ENCODE peak calls at places on chromosomes 1 and 21, in seven cellular contexts. S is stimulated activated CD4-positive, alpha-beta T cell treated with anti-CD3 and anti-CD28 coated beads, Interleukin-1b, Interleukin-23, amount 100 ng/mL, for 24 hours; Y is T-helper 2 cell; N is germinal center; J is NCI-H1436; D is left cardiac atrium; A is H54. P is an unnamed sample.

GRCh38 chr1:41534181-41535076 is 49.9 kb upstream of the EDN2 start:
- DNase-seq in S (no peak), Y (no peak), N (no peak), J (no peak), D (peak; percentile 7), A (no peak), P (no peak)

GRCh38 chr1:25017436-25018109 is 87.5 kb upstream of the RUNX3 start:
- DNase-seq in S (no peak), Y (no peak), N (no peak), J (no peak), D (no peak), A (peak; percentile 45), P (peak; percentile 44)

GRCh38 chr21:46056450-46056903 is 41.4 kb upstream of the COL6A2 start:
- DNase-seq in S (no peak), Y (no peak), N (no peak), J (no peak), D (peak; percentile 88), A (no peak), P (no peak)

GRCh38 chr1:48450505-48450904 is 21.5 kb downstream of the SPATA6 start:
- DNase-seq in S (no peak), Y (no peak), N (no peak), J (no peak), D (no peak), A (no peak), P (no peak)

GRCh38 chr1:109762821-109763645 is 690 bp downstream of the EPS8L3 start:
- DNase-seq in S (no peak), Y (no peak), N (no peak), J (no peak), D (peak; percentile 15), A (no peak), P (peak; percentile 40)

GRCh38 chr1:74584185-74584584 is 71.8 kb upstream of the LRRC53 start:
- DNase-seq in S (no peak), Y (no peak), N (no peak), J (no peak), D (no peak), A (no peak), P (no peak)

GRCh38 chr1:31264790-31265386 is 25.2 kb upstream of the NKAIN1 start:
- DNase-seq in S (no peak), Y (no peak), N (no peak), J (no peak), D (no peak), A (no peak), P (no peak)

GRCh38 chr1:158969855-158970254 is 38.5 kb downstream of the PYHIN1 start:
- DNase-seq in S (no peak), Y (no peak), N (no peak), J (no peak), D (no peak), A (no peak), P (no peak)